ENCODE peak calls at places on chromosomes 11 and 22, in four cellular contexts. S is GM12878, E is A549, U is K562. D is an unnamed sample.

GRCh38 chr22:37340331-37341262 is 58.3 kb downstream of the CYTH4 start:
- DNase-seq in U (no peak), S (no peak), E (no peak), D (no peak)

GRCh38 chr22:27761652-27762051 is 39.9 kb downstream of the MN1 start:
- DNase-seq in U (no peak), E (no peak), S (no peak), D (no peak)

GRCh38 chr11:91100432-91100831 is 877.6 kb upstream of the CHORDC1 start:
- DNase-seq in E (no peak), S (no peak), U (no peak), D (no peak)

GRCh38 chr11:73012121-73012863 is 129.8 kb downstream of the FCHSD2 start:
- DNase-seq in U (no peak), S (no peak), E (no peak), D (no peak)

GRCh38 chr22:50581950-50582561 is 593 bp downstream of the CHKB start:
- DNase-seq in S (no peak), U (no peak), E (no peak), D (no peak)

GRCh38 chr11:44927174-44927661 is 23.5 kb downstream of the TP53I11 start:
- DNase-seq in E (peak), U (peak), S (no peak), D (peak)

GRCh38 chr11:2092956-2093412 is 46.2 kb downstream of the IGF2 start:
- DNase-seq in U (no peak), E (no peak), S (no peak), D (no peak)

GRCh38 chr11:42812408-42812807 is 499.4 kb upstream of the API5 start:
- DNase-seq in E (no peak), S (no peak), U (no peak), D (no peak)

GRCh38 chr11:2272241-2272945 is 2.0 kb upstream of the ASCL2 start:
- DNase-seq in E (no peak), S (no peak), U (no peak), D (no peak)

GRCh38 chr11:6755303-6755952 is 16.3 kb downstream of the OR2AG2 start:
- DNase-seq in E (peak), S (no peak), U (peak), D (peak)

GRCh38 chr22:48494968-48495750 is 1332.5 kb downstream of the BRD1 start:
- DNase-seq in E (no peak), U (no peak), S (no peak), D (no peak)

GRCh38 chr11:69918938-69919650 is 99.9 kb upstream of the FGF3 start:
- DNase-seq in E (peak), S (no peak), U (peak), D (peak)

GRCh38 chr22:47023871-47024270 is 261.4 kb downstream of the TBC1D22A start:
- DNase-seq in S (no peak), U (no peak), E (no peak), D (no peak)

GRCh38 chr11:88631497-88631896 is 294.0 kb upstream of the CTSC start:
- DNase-seq in E (no peak), U (no peak), S (no peak), D (no peak)

GRCh38 chr11:119113716-119114115 is 6.6 kb downstream of the C2CD2L start:
- DNase-seq in U (no peak), E (no peak), S (no peak), D (no peak)

GRCh38 chr11:2850366-2850765 is 35.2 kb downstream of the CDKN1C start:
- DNase-seq in U (no peak), E (no peak), S (no peak), D (no peak)

GRCh38 chr22:26559961-26560575 is 29.9 kb downstream of the TPST2 start:
- DNase-seq in E (no peak), U (no peak), S (no peak), D (no peak)
- TF ChIP-seq POLR2A in E (no peak), U (no peak), S (no peak), D (no peak)

GRCh38 chr22:40792451-40792850 is 26.7 kb downstream of the SLC25A17 start:
- DNase-seq in S (no peak), U (no peak), E (no peak), D (no peak)
- TF ChIP-seq CHD4 in S (no peak), U (no peak), E (no peak), D (no peak)

GRCh38 chr11:117876341-117877119 is at the start of gene FXYD6:
- DNase-seq in U (no peak), E (no peak), S (no peak), D (no peak)
- TF ChIP-seq CTCF in U (no peak), E (no peak), S (no peak), D (no peak)

GRCh38 chr22:38572065-38572464 is 2.1 kb upstream of the DMC1 start:
- DNase-seq in E (peak), U (peak), S (peak), D (peak)

GRCh38 chr22:38569181-38569971 is 607 bp downstream of the DMC1 start:
- DNase-seq in U (peak), E (peak), S (no peak), D (no peak)

GRCh38 chr22:38570841-38571364 is 920 bp upstream of the DMC1 start:
- DNase-seq in E (peak), S (no peak), U (no peak), D (no peak)

GRCh38 chr22:38567531-38568245 is 2.3 kb downstream of the DMC1 start:
- DNase-seq in U (no peak), S (no peak), E (no peak), D (no peak)

DNA sequence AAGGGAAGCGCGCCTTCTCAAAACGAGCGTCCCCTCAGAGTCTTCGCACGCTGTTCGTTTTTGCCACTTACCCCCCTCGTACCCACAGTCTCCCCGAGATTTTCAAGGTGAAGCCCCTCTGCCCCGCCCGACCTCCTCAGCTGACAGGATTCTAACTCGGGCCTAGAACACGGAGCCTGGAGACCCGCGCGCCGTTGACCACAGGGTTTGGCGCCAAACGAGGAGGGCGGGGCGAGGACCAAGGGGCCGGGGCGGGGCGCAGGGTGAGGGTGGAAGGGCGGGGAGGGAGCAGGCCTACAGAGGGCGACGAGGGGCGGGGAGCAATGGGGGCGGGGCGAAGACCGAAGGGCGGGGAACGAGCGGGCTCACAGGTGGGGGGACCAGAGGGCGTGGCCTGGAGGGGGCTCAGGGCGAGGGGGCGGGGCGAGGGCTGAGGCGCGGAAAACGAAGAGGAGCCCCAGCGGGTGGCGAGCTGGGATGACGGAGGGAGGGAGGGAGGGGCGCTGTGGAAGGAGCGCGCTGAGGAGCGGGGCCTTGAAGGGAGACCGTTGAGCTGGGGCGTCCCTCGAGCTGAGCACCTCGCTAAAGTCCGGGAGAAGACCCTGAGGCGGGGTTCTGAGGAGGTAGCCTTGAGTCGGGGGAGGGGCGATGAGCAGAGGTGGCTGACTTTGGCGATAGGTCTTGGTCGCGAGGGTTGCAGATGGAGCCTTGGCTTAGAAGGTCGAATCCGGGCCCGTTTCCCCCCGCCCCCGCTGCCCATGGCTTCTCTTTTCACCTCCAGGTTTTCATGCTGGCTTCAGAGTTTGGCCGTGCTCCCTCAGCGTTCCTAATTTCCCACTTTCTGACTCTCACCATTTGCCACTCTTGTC is at the start of gene DMC1:
- DNase-seq in S (peak), U (peak), E (peak), D (peak)
- TF ChIP-seq POLR2A in S (peak), U (peak), E (peak), D (no peak)

GRCh38 chr11:14015711-14016110 is 53.2 kb downstream of the SPON1 start:
- DNase-seq in U (no peak), S (no peak), E (peak), D (peak)
- TF ChIP-seq CHD4 in U (no peak), S (no peak), E (no peak), D (no peak)

DNA sequence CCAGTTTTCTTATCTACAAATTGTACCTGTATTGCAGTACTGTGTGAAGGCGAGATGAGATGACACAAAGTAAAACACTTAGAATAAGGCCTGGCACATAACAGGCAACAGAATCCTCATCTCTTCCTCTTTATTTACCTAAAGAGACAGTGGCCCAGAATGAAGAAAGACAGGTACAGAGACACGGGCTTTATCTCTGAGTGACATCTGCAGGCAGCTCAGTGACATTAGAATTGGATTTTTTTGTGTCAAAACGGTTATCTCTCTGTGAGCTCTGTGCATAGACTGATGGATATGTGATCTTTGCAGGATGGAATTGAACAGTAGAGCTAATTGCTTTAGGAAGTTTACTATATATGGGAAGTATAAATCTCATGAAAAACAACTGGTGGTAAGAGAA is 36.2 kb upstream of the TRPC6 start:
- DNase-seq in E (no peak), U (no peak), S (no peak), D (no peak)
- TF ChIP-seq CTCF in E (no peak), U (no peak), S (no peak), D (no peak)

GRCh38 chr11:128412847-128413791 is 174.2 kb downstream of the ETS1 start:
- DNase-seq in U (no peak), E (peak), S (peak), D (no peak)
- TF ChIP-seq POLR2A in U (no peak), E (no peak), S (no peak), D (no peak)

DNA sequence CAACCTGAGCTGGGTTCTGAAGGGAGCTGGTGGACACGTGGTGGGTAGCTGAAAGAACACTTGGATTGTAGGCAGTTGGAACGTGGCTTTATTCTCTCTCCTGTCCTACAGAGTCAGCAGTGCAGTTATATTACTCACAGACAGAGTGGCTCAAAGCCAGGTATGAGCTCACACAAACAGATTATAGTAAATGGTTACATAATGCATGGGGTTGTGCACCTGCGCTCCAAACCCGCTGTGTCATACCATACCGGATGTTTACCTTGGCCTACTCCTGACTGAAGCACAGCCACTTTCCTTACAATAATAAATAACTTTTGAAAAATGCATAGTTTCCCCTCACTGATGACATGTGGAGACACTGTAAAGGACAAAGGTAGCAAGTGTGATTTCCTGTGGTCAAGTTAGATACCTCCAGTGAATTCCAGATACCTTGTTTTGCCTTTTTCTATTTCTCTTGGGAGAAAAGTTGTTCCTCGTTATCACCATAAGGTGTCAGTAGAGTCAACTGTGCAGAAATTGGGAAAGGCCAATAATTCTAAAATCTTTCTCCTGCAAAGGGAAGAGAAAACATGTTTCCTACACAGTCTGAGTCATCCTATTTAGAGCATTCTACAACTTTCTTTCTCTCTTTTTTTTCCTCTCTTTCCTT is 13.5 kb downstream of the MS4A6A start:
- DNase-seq in U (peak), E (peak), S (no peak), D (peak)
- TF ChIP-seq CHD4 in U (no peak), E (no peak), S (no peak), D (no peak)

D was measured in HepG2.